ENCODE peak calls at places on chromosome X, in six cellular contexts. J, W, I, V, H and P are unnamed samples.

GRCh38 chrX:69320116-69320515 is 154.9 kb upstream of the PJA1 start:
- DNase-seq in W (no peak), V (no peak), H (no peak), I (no peak), J (no peak), P (no peak)

GRCh38 chrX:24542756-24543155 is 77.7 kb downstream of the PDK3 start:
- DNase-seq in W (no peak), H (no peak), V (no peak), I (no peak), J (no peak), P (no peak)

GRCh38 chrX:119942831-119943184 is 743 bp downstream of the NKAP start:
- DNase-seq in J (no peak), V (no peak), I (no peak), W (peak; percentile 2), H (no peak), P (no peak)

GRCh38 chrX:130108647-130109428 is 1.5 kb downstream of the ELF4 start:
- DNase-seq in W (no peak), J (peak; percentile 76), V (peak; percentile 52), I (no peak), H (peak; percentile 51), P (no peak)

GRCh38 chrX:155632424-155633100 is 19.8 kb upstream of the TMLHE start:
- DNase-seq in H (no peak), I (no peak), J (peak; percentile 89), V (peak; percentile 8), W (no peak), P (no peak)

GRCh38 chrX:139204576-139204902 is 326.0 kb upstream of the F9 start:
- DNase-seq in W (no peak), J (no peak), H (no peak), V (no peak), I (no peak), P (peak; percentile 16)

GRCh38 chrX:120453985-120454384 is 15.1 kb downstream of the LAMP2 start:
- DNase-seq in J (peak; percentile 18), W (peak; percentile 53), H (no peak), V (peak; percentile 65), I (no peak), P (no peak)

GRCh38 chrX:46831620-46832327 is 5.1 kb upstream of the RP2 start:
- DNase-seq in W (peak; percentile 59), H (no peak), J (no peak), V (peak; percentile 31), I (no peak), P (no peak)

GRCh38 chrX:110142096-110142495 is 139.2 kb downstream of the TMEM164 start:
- DNase-seq in H (no peak), I (no peak), W (no peak), J (no peak), V (no peak), P (no peak)

GRCh38 chrX:79266702-79267101 is 100.4 kb downstream of the ITM2A start:
- DNase-seq in H (no peak), W (no peak), V (no peak), I (no peak), J (no peak), P (no peak)

GRCh38 chrX:48703228-48703627 is 6.7 kb downstream of the SUV39H1 start:
- DNase-seq in H (no peak), I (no peak), V (no peak), J (no peak), W (no peak), P (no peak)